ENCODE peak calls at places on chromosomes 3 and 15, in five cellular contexts. One of them, this sample, is unnamed.

GRCh38 chr15:74406992-74407705 is 26.6 kb downstream of the SEMA7A start:
- DNase-seq in WTC11: no peak
- DNase-seq in astrocyte of the hippocampus: peak
- DNase-seq in RCC 7860: peak
- DNase-seq in AG08395: peak
- DNase-seq in this sample: peak

GRCh38 chr3:197427013-197427412 is 128.6 kb upstream of the DLG1 start:
- DNase-seq in WTC11: no peak
- DNase-seq in astrocyte of the hippocampus: no peak
- DNase-seq in RCC 7860: no peak
- DNase-seq in AG08395: no peak
- DNase-seq in this sample: no peak

GRCh38 chr3:187027531-187027936 is 97.2 kb downstream of the ST6GAL1 start:
- DNase-seq in WTC11: no peak
- DNase-seq in astrocyte of the hippocampus: no peak
- DNase-seq in RCC 7860: no peak
- DNase-seq in AG08395: no peak
- DNase-seq in this sample: no peak

GRCh38 chr3:49636883-49637609 is 37.1 kb upstream of the APEH start:
- DNase-seq in WTC11: no peak
- DNase-seq in astrocyte of the hippocampus: no peak
- DNase-seq in RCC 7860: no peak
- DNase-seq in AG08395: no peak
- DNase-seq in this sample: no peak

GRCh38 chr3:46930176-46930944 is 46.2 kb downstream of the CCDC12 start:
- DNase-seq in WTC11: no peak
- DNase-seq in astrocyte of the hippocampus: peak
- DNase-seq in RCC 7860: no peak
- DNase-seq in AG08395: no peak
- DNase-seq in this sample: no peak

GRCh38 chr3:143831208-143831607 is 17.1 kb downstream of the SLC9A9 start:
- DNase-seq in WTC11: no peak
- DNase-seq in astrocyte of the hippocampus: peak
- DNase-seq in RCC 7860: peak
- DNase-seq in AG08395: peak
- DNase-seq in this sample: peak

GRCh38 chr3:150183619-150184425 is 213.1 kb upstream of the PFN2 start:
- DNase-seq in WTC11: peak
- DNase-seq in astrocyte of the hippocampus: peak
- DNase-seq in RCC 7860: peak
- DNase-seq in AG08395: peak
- DNase-seq in this sample: peak

GRCh38 chr3:18422972-18423371 is 2.2 kb downstream of the SATB1 start:
- DNase-seq in WTC11: no peak
- DNase-seq in astrocyte of the hippocampus: peak
- DNase-seq in RCC 7860: no peak
- DNase-seq in AG08395: no peak
- DNase-seq in this sample: no peak

GRCh38 chr15:45441686-45442085 is 63.3 kb upstream of the GATM start:
- DNase-seq in WTC11: no peak
- DNase-seq in astrocyte of the hippocampus: peak
- DNase-seq in RCC 7860: peak
- DNase-seq in AG08395: no peak
- DNase-seq in this sample: no peak

GRCh38 chr3:170778240-170779217 is 91.5 kb downstream of the RPL22L1 start:
- DNase-seq in WTC11: no peak
- DNase-seq in astrocyte of the hippocampus: no peak
- DNase-seq in RCC 7860: no peak
- DNase-seq in AG08395: no peak
- DNase-seq in this sample: no peak

GRCh38 chr15:31511707-31512310 is 185.2 kb downstream of the KLF13 start:
- DNase-seq in WTC11: no peak
- DNase-seq in astrocyte of the hippocampus: no peak
- DNase-seq in RCC 7860: no peak
- DNase-seq in AG08395: no peak
- DNase-seq in this sample: no peak

GRCh38 chr3:141561426-141562034 is 74.7 kb downstream of the RASA2 start:
- DNase-seq in WTC11: no peak
- DNase-seq in astrocyte of the hippocampus: peak
- DNase-seq in RCC 7860: peak
- DNase-seq in AG08395: peak
- DNase-seq in this sample: peak

GRCh38 chr3:52704611-52705437 is 767 bp downstream of the GLT8D1 start:
- DNase-seq in WTC11: no peak
- DNase-seq in astrocyte of the hippocampus: peak
- DNase-seq in RCC 7860: peak
- DNase-seq in AG08395: peak
- DNase-seq in this sample: peak

GRCh38 chr15:50210462-50211264 is 28.7 kb downstream of the SLC27A2 start:
- DNase-seq in WTC11: no peak
- DNase-seq in astrocyte of the hippocampus: peak
- DNase-seq in RCC 7860: peak
- DNase-seq in AG08395: no peak
- DNase-seq in this sample: no peak

GRCh38 chr15:85702321-85703230 is 92.1 kb downstream of the KLHL25 start:
- DNase-seq in WTC11: no peak
- DNase-seq in astrocyte of the hippocampus: no peak
- DNase-seq in RCC 7860: no peak
- DNase-seq in AG08395: peak
- DNase-seq in this sample: no peak

GRCh38 chr15:43376017-43376705 is 5.3 kb downstream of the TUBGCP4 start:
- DNase-seq in WTC11: peak
- DNase-seq in astrocyte of the hippocampus: peak
- DNase-seq in RCC 7860: no peak
- DNase-seq in AG08395: peak
- DNase-seq in this sample: no peak

GRCh38 chr15:78415284-78415683 is 22.7 kb upstream of the IREB2 start:
- DNase-seq in WTC11: no peak
- DNase-seq in astrocyte of the hippocampus: peak
- DNase-seq in RCC 7860: no peak
- DNase-seq in AG08395: peak
- DNase-seq in this sample: peak

GRCh38 chr3:124395584-124396340 is 334.5 kb upstream of the UMPS start:
- DNase-seq in WTC11: no peak
- DNase-seq in astrocyte of the hippocampus: peak
- DNase-seq in RCC 7860: no peak
- DNase-seq in AG08395: no peak
- DNase-seq in this sample: no peak

GRCh38 chr15:69304176-69304533 is 5.4 kb downstream of the PAQR5 start:
- DNase-seq in WTC11: no peak
- DNase-seq in astrocyte of the hippocampus: peak
- DNase-seq in RCC 7860: peak
- DNase-seq in AG08395: peak
- DNase-seq in this sample: peak

GRCh38 chr3:170499562-170500156 is 81.0 kb downstream of the CLDN11 start:
- DNase-seq in WTC11: peak
- DNase-seq in astrocyte of the hippocampus: peak
- DNase-seq in RCC 7860: no peak
- DNase-seq in AG08395: peak
- DNase-seq in this sample: peak

GRCh38 chr3:160399347-160400047 is at the start of gene SMC4:
- DNase-seq in WTC11: peak
- DNase-seq in astrocyte of the hippocampus: peak
- DNase-seq in RCC 7860: peak
- DNase-seq in AG08395: peak
- DNase-seq in this sample: peak

GRCh38 chr15:34818531-34818930 is 23.2 kb upstream of the ACTC1 start:
- DNase-seq in WTC11: no peak
- DNase-seq in astrocyte of the hippocampus: no peak
- DNase-seq in RCC 7860: no peak
- DNase-seq in AG08395: peak
- DNase-seq in this sample: no peak

GRCh38 chr15:62067448-62068044 is 769 bp downstream of the C2CD4A start:
- DNase-seq in WTC11: peak
- DNase-seq in astrocyte of the hippocampus: peak
- DNase-seq in RCC 7860: no peak
- DNase-seq in AG08395: no peak
- DNase-seq in this sample: peak

GRCh38 chr3:69304396-69304795 is 81.5 kb downstream of the FRMD4B start:
- DNase-seq in WTC11: no peak
- DNase-seq in astrocyte of the hippocampus: no peak
- DNase-seq in RCC 7860: no peak
- DNase-seq in AG08395: no peak
- DNase-seq in this sample: no peak

GRCh38 chr15:73338058-73338457 is 30.7 kb downstream of the HCN4 start:
- DNase-seq in WTC11: no peak
- DNase-seq in astrocyte of the hippocampus: no peak
- DNase-seq in RCC 7860: no peak
- DNase-seq in AG08395: no peak
- DNase-seq in this sample: no peak

GRCh38 chr15:45802140-45802539 is 167.3 kb downstream of the SQOR start:
- DNase-seq in WTC11: no peak
- DNase-seq in astrocyte of the hippocampus: no peak
- DNase-seq in RCC 7860: no peak
- DNase-seq in AG08395: no peak
- DNase-seq in this sample: no peak

GRCh38 chr15:58985443-58985842 is 2.0 kb upstream of the RNF111 start:
- DNase-seq in WTC11: peak
- DNase-seq in astrocyte of the hippocampus: no peak
- DNase-seq in RCC 7860: no peak
- DNase-seq in AG08395: peak
- DNase-seq in this sample: no peak

GRCh38 chr15:35484231-35484945 is 61.6 kb downstream of the DPH6 start:
- DNase-seq in WTC11: no peak
- DNase-seq in astrocyte of the hippocampus: no peak
- DNase-seq in RCC 7860: no peak
- DNase-seq in AG08395: no peak
- DNase-seq in this sample: no peak

This sample was measured in kidney glomerular epithelial cell.